ENCODE peak calls at places on chromosomes 5 and 9, in seven cellular contexts. C is esophagus squamous epithelium, X is heart right ventricle, T is fibroblast of lung, F is sigmoid colon, E is lower lobe of right lung, W is thyroid gland. J is an unnamed sample.
A peak's percentile ranks its signal among the peaks of the same experiment; 100 is the strongest.

GRCh38 chr9:100602302-100602930 is 24.5 kb downstream of the CAVIN4 start:
- DNase-seq in E (no peak), C (no peak), F (no peak), X (no peak), W (peak; percentile 49), T (peak; percentile 59), J (no peak)

GRCh38 chr5:127892467-127893207 is 189.4 kb downstream of the CCDC192 start:
- DNase-seq in W (no peak), X (no peak), T (peak; percentile 50), E (no peak), C (no peak), F (no peak), J (no peak)

GRCh38 chr9:126886897-126887296 is 26.5 kb downstream of the ZBTB34 start:
- DNase-seq in C (no peak), E (no peak), W (no peak), F (no peak), X (no peak), T (no peak), J (no peak)

GRCh38 chr5:62488531-62488930 is 76.0 kb downstream of the IPO11 start:
- DNase-seq in W (no peak), E (no peak), C (no peak), T (no peak), X (no peak), F (no peak), J (no peak)

GRCh38 chr5:62308439-62308838 is 2.4 kb downstream of the KIF2A start:
- DNase-seq in W (no peak), X (no peak), T (no peak), E (no peak), F (no peak), C (no peak), J (no peak)

GRCh38 chr9:80077059-80077458 is 505.3 kb downstream of the TLE4 start:
- DNase-seq in C (no peak), F (no peak), T (no peak), X (no peak), W (no peak), E (no peak), J (no peak)

GRCh38 chr5:6328173-6328572 is 50.2 kb downstream of the MED10 start:
- DNase-seq in E (no peak), X (peak; percentile 16), T (no peak), F (no peak), W (peak; percentile 40), C (no peak), J (no peak)

GRCh38 chr5:26121343-26121742 is 917.0 kb downstream of the CDH9 start:
- DNase-seq in W (no peak), F (no peak), T (no peak), C (no peak), X (no peak), E (no peak), J (no peak)

GRCh38 chr5:95644351-95645042 is 2.1 kb upstream of the RFESD start:
- DNase-seq in E (no peak), F (peak; percentile 80), X (no peak), T (peak; percentile 74), W (peak; percentile 47), C (no peak), J (peak; percentile 29)

GRCh38 chr5:108432024-108432423 is 50.1 kb upstream of the FBXL17 start:
- DNase-seq in C (no peak), T (no peak), F (no peak), E (no peak), X (no peak), W (no peak), J (no peak)

GRCh38 chr9:21802418-21803000 is at the start of gene MTAP:
- DNase-seq in E (peak; percentile 93), T (peak; percentile 97), C (peak; percentile 37), F (peak; percentile 97), W (peak; percentile 95), X (peak; percentile 90), J (peak; percentile 57)

GRCh38 chr5:72355706-72356299 is 35.6 kb downstream of the PTCD2 start:
- DNase-seq in T (peak; percentile 35), E (no peak), W (peak; percentile 33), C (no peak), X (no peak), F (no peak), J (no peak)

GRCh38 chr9:123364241-123364824 is 8.3 kb downstream of the CRB2 start:
- DNase-seq in W (no peak), F (no peak), C (no peak), X (no peak), T (peak; percentile 15), E (no peak), J (no peak)

GRCh38 chr9:124652203-124652992 is 118.7 kb downstream of the NR6A1 start:
- DNase-seq in W (peak; percentile 48), T (peak; percentile 52), F (no peak), X (no peak), E (no peak), C (no peak), J (no peak)

GRCh38 chr9:8282555-8282954 is 483.0 kb upstream of the DMAC1 start:
- DNase-seq in X (no peak), T (no peak), W (no peak), E (no peak), C (no peak), F (no peak), J (no peak)

GRCh38 chr5:177474845-177475562 is 1.6 kb upstream of the DBN1 start:
- DNase-seq in X (no peak), T (no peak), C (no peak), W (no peak), E (no peak), F (no peak), J (no peak)

GRCh38 chr5:110321117-110321516 is 405.4 kb downstream of the TMEM232 start:
- DNase-seq in W (no peak), X (no peak), E (no peak), C (no peak), T (no peak), F (no peak), J (no peak)

GRCh38 chr5:137310051-137310730 is 188.9 kb downstream of the SPOCK1 start:
- DNase-seq in C (no peak), W (no peak), E (no peak), F (no peak), T (peak; percentile 83), X (no peak), J (no peak)

GRCh38 chr5:147483961-147484707 is 25.7 kb downstream of the DPYSL3 start:
- DNase-seq in X (peak; percentile 54), F (peak; percentile 89), T (peak; percentile 97), W (peak; percentile 40), E (no peak), C (no peak), J (no peak)

GRCh38 chr9:131827821-131828369 is 88.0 kb upstream of the RAPGEF1 start:
- DNase-seq in F (no peak), C (no peak), X (no peak), T (no peak), E (no peak), W (no peak), J (no peak)

GRCh38 chr5:16406023-16406422 is 59.6 kb downstream of the ZNF622 start:
- DNase-seq in X (no peak), E (no peak), W (no peak), F (no peak), T (no peak), C (no peak), J (no peak)

GRCh38 chr5:122154491-122154890 is 25.1 kb downstream of the ZNF474 start:
- DNase-seq in F (no peak), W (no peak), C (no peak), X (no peak), E (no peak), T (no peak), J (no peak)

GRCh38 chr5:122153774-122154173 is 24.4 kb downstream of the ZNF474 start:
- DNase-seq in E (no peak), T (no peak), W (no peak), F (no peak), X (no peak), C (no peak), J (no peak)

GRCh38 chr5:122156724-122157325 is 27.5 kb downstream of the ZNF474 start:
- DNase-seq in E (no peak), X (no peak), T (peak; percentile 77), C (no peak), W (peak; percentile 30), F (no peak), J (no peak)

GRCh38 chr5:122153230-122153629 is 23.9 kb downstream of the ZNF474 start:
- DNase-seq in X (no peak), F (no peak), C (no peak), W (no peak), E (no peak), T (peak; percentile 75), J (no peak)

DNA sequence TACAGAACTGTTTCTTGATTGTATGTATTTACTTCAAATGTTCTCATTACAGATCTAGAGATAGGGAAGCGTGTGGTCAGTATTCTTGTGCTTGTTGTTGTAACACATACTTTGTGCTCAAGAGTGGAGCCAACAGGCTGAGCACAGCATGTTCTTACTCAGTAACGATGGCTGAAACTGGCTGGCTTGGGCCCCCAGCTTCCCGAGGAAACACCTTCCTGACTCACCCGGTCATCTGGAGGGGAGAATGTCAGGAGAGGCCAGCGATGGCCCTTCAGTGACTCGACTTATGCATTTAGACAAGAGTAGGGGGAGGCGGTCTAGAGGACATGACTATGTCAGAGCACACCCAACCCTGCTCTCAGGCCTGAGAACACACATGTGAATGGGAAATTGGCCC is 25.6 kb downstream of the ZNF474 start:
- DNase-seq in T (peak; percentile 88), E (no peak), F (peak; percentile 79), X (no peak), C (no peak), W (peak; percentile 90), J (no peak)
- TF ChIP-seq CTCF in T (no peak), E (no peak), F (no peak), X (no peak), C (no peak), W (no peak), J (no peak)

GRCh38 chr5:141258464-141258863 is 13.3 kb downstream of the PCDHB15 start:
- DNase-seq in X (no peak), E (no peak), F (no peak), W (no peak), C (no peak), T (no peak), J (no peak)
- H3K9me3 ChIP-seq in X (peaks cover 100% of the 10 kb centered on the region), E (peaks cover 100% of the 10 kb centered on the region), F (peaks cover 58% of the 10 kb centered on the region), W (peaks cover 18% of the 10 kb centered on the region), C (peaks cover 96% of the 10 kb centered on the region), T (no peaks in the 10 kb centered on the region), J (peaks cover 99% of the 10 kb centered on the region)

GRCh38 chr5:54615381-54615780 is 97.8 kb downstream of the SNX18 start:
- DNase-seq in C (no peak), F (no peak), X (no peak), E (no peak), W (no peak), T (no peak), J (no peak)
- H3K27ac ChIP-seq in C (peak overlapping the region; percentile 14), F (no peak overlapping the region), X (no peak overlapping the region), E (no peak overlapping the region), W (peak overlapping the region; percentile 65), T (no peak overlapping the region), J (no peak overlapping the region)

GRCh38 chr5:175572922-175573321 is 84.9 kb upstream of the HRH2 start:
- DNase-seq in F (no peak), X (no peak), C (no peak), T (no peak), E (no peak), W (no peak), J (no peak)

GRCh38 chr5:175564716-175565115 is 86.4 kb downstream of the SFXN1 start:
- DNase-seq in E (no peak), W (no peak), F (no peak), X (no peak), C (no peak), T (no peak), J (no peak)

GRCh38 chr5:175566697-175567096 is 88.3 kb downstream of the SFXN1 start:
- DNase-seq in X (no peak), F (no peak), W (no peak), E (no peak), T (no peak), C (no peak), J (no peak)

GRCh38 chr5:175569701-175570100 is 88.2 kb upstream of the HRH2 start:
- DNase-seq in T (no peak), W (no peak), C (no peak), X (no peak), E (no peak), F (no peak), J (no peak)

GRCh38 chr5:175567954-175568353 is 89.6 kb downstream of the SFXN1 start:
- DNase-seq in E (no peak), T (no peak), C (no peak), X (no peak), W (no peak), F (no peak), J (no peak)
- TF ChIP-seq CTCF in E (no peak), T (no peak), C (no peak), X (peak; percentile 29), W (no peak), F (no peak), J (no peak)